ENCODE peak calls at places on chromosome 9, in seven cellular contexts. One of them, this sample, is unnamed.

GRCh38 chr9:116806075-116806474 is 119.0 kb downstream of the TRIM32 start:
- DNase-seq in astrocyte: no peak
- DNase-seq in iris pigment epithelial cell: peak
- DNase-seq in activated CD8-positive, alpha-beta T cell treated with anti-CD3 and anti-CD28 coated beads for 36 hours: peak
- DNase-seq in A673: peak
- DNase-seq in NCI-H2081: no peak
- DNase-seq in naive thymus-derived CD8-positive, alpha-beta T cell: no peak
- DNase-seq in this sample: no peak

GRCh38 chr9:135932656-135933055 is 25.3 kb upstream of the CAMSAP1 start:
- DNase-seq in astrocyte: no peak
- DNase-seq in iris pigment epithelial cell: no peak
- DNase-seq in activated CD8-positive, alpha-beta T cell treated with anti-CD3 and anti-CD28 coated beads for 36 hours: no peak
- DNase-seq in A673: no peak
- DNase-seq in NCI-H2081: no peak
- DNase-seq in naive thymus-derived CD8-positive, alpha-beta T cell: no peak
- DNase-seq in this sample: no peak

GRCh38 chr9:130159057-130159456 is 13.1 kb upstream of the NCS1 start:
- DNase-seq in astrocyte: no peak
- DNase-seq in iris pigment epithelial cell: no peak
- DNase-seq in activated CD8-positive, alpha-beta T cell treated with anti-CD3 and anti-CD28 coated beads for 36 hours: no peak
- DNase-seq in A673: no peak
- DNase-seq in NCI-H2081: no peak
- DNase-seq in naive thymus-derived CD8-positive, alpha-beta T cell: no peak
- DNase-seq in this sample: no peak

GRCh38 chr9:468766-469496 is 254.3 kb downstream of the DOCK8 start:
- DNase-seq in astrocyte: no peak
- DNase-seq in iris pigment epithelial cell: no peak
- DNase-seq in activated CD8-positive, alpha-beta T cell treated with anti-CD3 and anti-CD28 coated beads for 36 hours: no peak
- DNase-seq in A673: no peak
- DNase-seq in NCI-H2081: no peak
- DNase-seq in naive thymus-derived CD8-positive, alpha-beta T cell: no peak
- DNase-seq in this sample: no peak

GRCh38 chr9:136860529-136860928 is 5.6 kb downstream of the EDF1 start:
- DNase-seq in astrocyte: no peak
- DNase-seq in iris pigment epithelial cell: no peak
- DNase-seq in activated CD8-positive, alpha-beta T cell treated with anti-CD3 and anti-CD28 coated beads for 36 hours: no peak
- DNase-seq in A673: no peak
- DNase-seq in NCI-H2081: no peak
- DNase-seq in naive thymus-derived CD8-positive, alpha-beta T cell: no peak
- DNase-seq in this sample: no peak

GRCh38 chr9:121529237-121529987 is 29.8 kb upstream of the GGTA1 start:
- DNase-seq in astrocyte: peak
- DNase-seq in iris pigment epithelial cell: peak
- DNase-seq in activated CD8-positive, alpha-beta T cell treated with anti-CD3 and anti-CD28 coated beads for 36 hours: no peak
- DNase-seq in A673: peak
- DNase-seq in NCI-H2081: peak
- DNase-seq in naive thymus-derived CD8-positive, alpha-beta T cell: no peak
- DNase-seq in this sample: peak

GRCh38 chr9:121612511-121612998 is 38.9 kb upstream of the DAB2IP start:
- DNase-seq in astrocyte: no peak
- DNase-seq in iris pigment epithelial cell: no peak
- DNase-seq in activated CD8-positive, alpha-beta T cell treated with anti-CD3 and anti-CD28 coated beads for 36 hours: no peak
- DNase-seq in A673: peak
- DNase-seq in NCI-H2081: no peak
- DNase-seq in naive thymus-derived CD8-positive, alpha-beta T cell: no peak
- DNase-seq in this sample: peak

GRCh38 chr9:89730715-89731114 is 125.9 kb downstream of the GADD45G start:
- DNase-seq in astrocyte: no peak
- DNase-seq in iris pigment epithelial cell: no peak
- DNase-seq in activated CD8-positive, alpha-beta T cell treated with anti-CD3 and anti-CD28 coated beads for 36 hours: no peak
- DNase-seq in A673: no peak
- DNase-seq in NCI-H2081: peak
- DNase-seq in naive thymus-derived CD8-positive, alpha-beta T cell: no peak
- DNase-seq in this sample: no peak

GRCh38 chr9:132880311-132880661 is 1.6 kb downstream of the SPACA9 start:
- DNase-seq in astrocyte: no peak
- DNase-seq in iris pigment epithelial cell: no peak
- DNase-seq in activated CD8-positive, alpha-beta T cell treated with anti-CD3 and anti-CD28 coated beads for 36 hours: no peak
- DNase-seq in A673: no peak
- DNase-seq in NCI-H2081: no peak
- DNase-seq in naive thymus-derived CD8-positive, alpha-beta T cell: no peak
- DNase-seq in this sample: no peak

GRCh38 chr9:84851935-84852585 is 182.5 kb downstream of the NTRK2 start:
- DNase-seq in astrocyte: peak
- DNase-seq in iris pigment epithelial cell: peak
- DNase-seq in activated CD8-positive, alpha-beta T cell treated with anti-CD3 and anti-CD28 coated beads for 36 hours: no peak
- DNase-seq in A673: peak
- DNase-seq in NCI-H2081: peak
- DNase-seq in naive thymus-derived CD8-positive, alpha-beta T cell: no peak
- DNase-seq in this sample: peak

GRCh38 chr9:123550012-123550411 is 194.0 kb downstream of the CRB2 start:
- DNase-seq in astrocyte: peak
- DNase-seq in iris pigment epithelial cell: no peak
- DNase-seq in activated CD8-positive, alpha-beta T cell treated with anti-CD3 and anti-CD28 coated beads for 36 hours: no peak
- DNase-seq in A673: no peak
- DNase-seq in NCI-H2081: peak
- DNase-seq in naive thymus-derived CD8-positive, alpha-beta T cell: no peak
- DNase-seq in this sample: no peak

GRCh38 chr9:114263853-114264510 is 58.9 kb upstream of the ORM1 start:
- DNase-seq in astrocyte: no peak
- DNase-seq in iris pigment epithelial cell: no peak
- DNase-seq in activated CD8-positive, alpha-beta T cell treated with anti-CD3 and anti-CD28 coated beads for 36 hours: peak
- DNase-seq in A673: no peak
- DNase-seq in NCI-H2081: no peak
- DNase-seq in naive thymus-derived CD8-positive, alpha-beta T cell: no peak
- DNase-seq in this sample: no peak

This sample was measured in epithelial cell of prostate.